ENCODE peak calls at places on chromosomes 13 and 19, in nine cellular contexts. One of them, this sample, is unnamed.

GRCh38 chr13:67574320-67575233 is 344.4 kb upstream of the PCDH9 start:
- DNase-seq in activated T-helper 1 cell treated with anti-CD3 and anti-CD28 coated beads, Interleukin-12 subunit alpha, Interleukin-12 subunit beta, Interleukin-2, Interleukin-4 antibody, amounts not matched to agents 30 ng/mL and 10 ng/mL and 1 ng/mL, durations not matched to agents 14 hours and 24 hours and 36 hours: no peak
- DNase-seq in lower lobe of right lung: no peak
- DNase-seq in MCF 10A: peak; percentile 98
- DNase-seq in activated B cell treated with CpG ODN at 0.5 μM for 24 hours: no peak
- DNase-seq in AG10803: peak; percentile 0
- DNase-seq in mammary epithelial cell: peak; percentile 77
- DNase-seq in nucleus accumbens: no peak
- DNase-seq in BJ: no peak
- DNase-seq in this sample: no peak

GRCh38 chr19:43784981-43785808 is 4.4 kb upstream of the KCNN4 start:
- DNase-seq in activated T-helper 1 cell treated with anti-CD3 and anti-CD28 coated beads, Interleukin-12 subunit alpha, Interleukin-12 subunit beta, Interleukin-2, Interleukin-4 antibody, amounts not matched to agents 30 ng/mL and 10 ng/mL and 1 ng/mL, durations not matched to agents 14 hours and 24 hours and 36 hours: peak; percentile 51
- DNase-seq in lower lobe of right lung: peak; percentile 71
- DNase-seq in MCF 10A: peak; percentile 89
- DNase-seq in activated B cell treated with CpG ODN at 0.5 μM for 24 hours: no peak
- DNase-seq in AG10803: peak; percentile 67
- DNase-seq in mammary epithelial cell: peak; percentile 67
- DNase-seq in nucleus accumbens: no peak
- DNase-seq in BJ: no peak
- DNase-seq in this sample: peak; percentile 50

GRCh38 chr13:83878691-83879410 is 3.4 kb downstream of the SLITRK1 start:
- DNase-seq in activated T-helper 1 cell treated with anti-CD3 and anti-CD28 coated beads, Interleukin-12 subunit alpha, Interleukin-12 subunit beta, Interleukin-2, Interleukin-4 antibody, amounts not matched to agents 30 ng/mL and 10 ng/mL and 1 ng/mL, durations not matched to agents 14 hours and 24 hours and 36 hours: no peak
- DNase-seq in lower lobe of right lung: no peak
- DNase-seq in MCF 10A: no peak
- DNase-seq in activated B cell treated with CpG ODN at 0.5 μM for 24 hours: no peak
- DNase-seq in AG10803: no peak
- DNase-seq in mammary epithelial cell: no peak
- DNase-seq in nucleus accumbens: no peak
- DNase-seq in BJ: no peak
- DNase-seq in this sample: no peak

GRCh38 chr13:50731400-50731799 is 112.1 kb downstream of the DLEU7 start:
- DNase-seq in activated T-helper 1 cell treated with anti-CD3 and anti-CD28 coated beads, Interleukin-12 subunit alpha, Interleukin-12 subunit beta, Interleukin-2, Interleukin-4 antibody, amounts not matched to agents 30 ng/mL and 10 ng/mL and 1 ng/mL, durations not matched to agents 14 hours and 24 hours and 36 hours: no peak
- DNase-seq in lower lobe of right lung: no peak
- DNase-seq in MCF 10A: peak; percentile 86
- DNase-seq in activated B cell treated with CpG ODN at 0.5 μM for 24 hours: no peak
- DNase-seq in AG10803: peak; percentile 93
- DNase-seq in mammary epithelial cell: peak; percentile 91
- DNase-seq in nucleus accumbens: no peak
- DNase-seq in BJ: no peak
- DNase-seq in this sample: peak; percentile 50

GRCh38 chr19:8089664-8090601 is 37.4 kb downstream of the CCL25 start:
- DNase-seq in activated T-helper 1 cell treated with anti-CD3 and anti-CD28 coated beads, Interleukin-12 subunit alpha, Interleukin-12 subunit beta, Interleukin-2, Interleukin-4 antibody, amounts not matched to agents 30 ng/mL and 10 ng/mL and 1 ng/mL, durations not matched to agents 14 hours and 24 hours and 36 hours: no peak
- DNase-seq in lower lobe of right lung: no peak
- DNase-seq in MCF 10A: no peak
- DNase-seq in activated B cell treated with CpG ODN at 0.5 μM for 24 hours: no peak
- DNase-seq in AG10803: no peak
- DNase-seq in mammary epithelial cell: no peak
- DNase-seq in nucleus accumbens: no peak
- DNase-seq in BJ: no peak
- DNase-seq in this sample: no peak

GRCh38 chr13:99351772-99352171 is 44.6 kb upstream of the GPR183 start:
- DNase-seq in activated T-helper 1 cell treated with anti-CD3 and anti-CD28 coated beads, Interleukin-12 subunit alpha, Interleukin-12 subunit beta, Interleukin-2, Interleukin-4 antibody, amounts not matched to agents 30 ng/mL and 10 ng/mL and 1 ng/mL, durations not matched to agents 14 hours and 24 hours and 36 hours: no peak
- DNase-seq in lower lobe of right lung: no peak
- DNase-seq in MCF 10A: no peak
- DNase-seq in activated B cell treated with CpG ODN at 0.5 μM for 24 hours: no peak
- DNase-seq in AG10803: no peak
- DNase-seq in mammary epithelial cell: no peak
- DNase-seq in nucleus accumbens: no peak
- DNase-seq in BJ: no peak
- DNase-seq in this sample: no peak

GRCh38 chr19:41589371-41589770 is 13.4 kb downstream of the CEACAM21 start:
- DNase-seq in activated T-helper 1 cell treated with anti-CD3 and anti-CD28 coated beads, Interleukin-12 subunit alpha, Interleukin-12 subunit beta, Interleukin-2, Interleukin-4 antibody, amounts not matched to agents 30 ng/mL and 10 ng/mL and 1 ng/mL, durations not matched to agents 14 hours and 24 hours and 36 hours: no peak
- DNase-seq in lower lobe of right lung: no peak
- DNase-seq in MCF 10A: no peak
- DNase-seq in activated B cell treated with CpG ODN at 0.5 μM for 24 hours: no peak
- DNase-seq in AG10803: no peak
- DNase-seq in mammary epithelial cell: no peak
- DNase-seq in nucleus accumbens: no peak
- DNase-seq in BJ: no peak
- DNase-seq in this sample: no peak

GRCh38 chr13:87798536-87798935 is 127.4 kb downstream of the SLITRK5 start:
- DNase-seq in activated T-helper 1 cell treated with anti-CD3 and anti-CD28 coated beads, Interleukin-12 subunit alpha, Interleukin-12 subunit beta, Interleukin-2, Interleukin-4 antibody, amounts not matched to agents 30 ng/mL and 10 ng/mL and 1 ng/mL, durations not matched to agents 14 hours and 24 hours and 36 hours: no peak
- DNase-seq in lower lobe of right lung: no peak
- DNase-seq in MCF 10A: no peak
- DNase-seq in activated B cell treated with CpG ODN at 0.5 μM for 24 hours: no peak
- DNase-seq in AG10803: no peak
- DNase-seq in mammary epithelial cell: no peak
- DNase-seq in nucleus accumbens: no peak
- DNase-seq in BJ: no peak
- DNase-seq in this sample: no peak

GRCh38 chr13:97119899-97120745 is 102.0 kb upstream of the MBNL2 start:
- DNase-seq in activated T-helper 1 cell treated with anti-CD3 and anti-CD28 coated beads, Interleukin-12 subunit alpha, Interleukin-12 subunit beta, Interleukin-2, Interleukin-4 antibody, amounts not matched to agents 30 ng/mL and 10 ng/mL and 1 ng/mL, durations not matched to agents 14 hours and 24 hours and 36 hours: no peak
- DNase-seq in lower lobe of right lung: no peak
- DNase-seq in MCF 10A: peak; percentile 48
- DNase-seq in activated B cell treated with CpG ODN at 0.5 μM for 24 hours: no peak
- DNase-seq in AG10803: peak; percentile 19
- DNase-seq in mammary epithelial cell: peak; percentile 77
- DNase-seq in nucleus accumbens: no peak
- DNase-seq in BJ: no peak
- DNase-seq in this sample: no peak

GRCh38 chr13:90800082-90800746 is 547.3 kb upstream of the MIR17HG start:
- DNase-seq in activated T-helper 1 cell treated with anti-CD3 and anti-CD28 coated beads, Interleukin-12 subunit alpha, Interleukin-12 subunit beta, Interleukin-2, Interleukin-4 antibody, amounts not matched to agents 30 ng/mL and 10 ng/mL and 1 ng/mL, durations not matched to agents 14 hours and 24 hours and 36 hours: no peak
- DNase-seq in lower lobe of right lung: peak; percentile 61
- DNase-seq in MCF 10A: no peak
- DNase-seq in activated B cell treated with CpG ODN at 0.5 μM for 24 hours: no peak
- DNase-seq in AG10803: no peak
- DNase-seq in mammary epithelial cell: no peak
- DNase-seq in nucleus accumbens: no peak
- DNase-seq in BJ: no peak
- DNase-seq in this sample: peak; percentile 68

GRCh38 chr19:41587101-41587837 is 11.3 kb downstream of the CEACAM21 start:
- DNase-seq in activated T-helper 1 cell treated with anti-CD3 and anti-CD28 coated beads, Interleukin-12 subunit alpha, Interleukin-12 subunit beta, Interleukin-2, Interleukin-4 antibody, amounts not matched to agents 30 ng/mL and 10 ng/mL and 1 ng/mL, durations not matched to agents 14 hours and 24 hours and 36 hours: no peak
- DNase-seq in lower lobe of right lung: no peak
- DNase-seq in MCF 10A: no peak
- DNase-seq in activated B cell treated with CpG ODN at 0.5 μM for 24 hours: no peak
- DNase-seq in AG10803: no peak
- DNase-seq in mammary epithelial cell: no peak
- DNase-seq in nucleus accumbens: no peak
- DNase-seq in BJ: no peak
- DNase-seq in this sample: no peak

GRCh38 chr13:112859817-112860190 is 109.2 kb upstream of the MCF2L start:
- DNase-seq in activated T-helper 1 cell treated with anti-CD3 and anti-CD28 coated beads, Interleukin-12 subunit alpha, Interleukin-12 subunit beta, Interleukin-2, Interleukin-4 antibody, amounts not matched to agents 30 ng/mL and 10 ng/mL and 1 ng/mL, durations not matched to agents 14 hours and 24 hours and 36 hours: no peak
- DNase-seq in lower lobe of right lung: no peak
- DNase-seq in MCF 10A: peak; percentile 18
- DNase-seq in activated B cell treated with CpG ODN at 0.5 μM for 24 hours: no peak
- DNase-seq in AG10803: peak; percentile 6
- DNase-seq in mammary epithelial cell: no peak
- DNase-seq in nucleus accumbens: no peak
- DNase-seq in BJ: no peak
- DNase-seq in this sample: peak; percentile 63

GRCh38 chr13:43786766-43787517 is at the start of gene ENOX1:
- DNase-seq in activated T-helper 1 cell treated with anti-CD3 and anti-CD28 coated beads, Interleukin-12 subunit alpha, Interleukin-12 subunit beta, Interleukin-2, Interleukin-4 antibody, amounts not matched to agents 30 ng/mL and 10 ng/mL and 1 ng/mL, durations not matched to agents 14 hours and 24 hours and 36 hours: no peak
- DNase-seq in lower lobe of right lung: peak; percentile 46
- DNase-seq in MCF 10A: peak; percentile 60
- DNase-seq in activated B cell treated with CpG ODN at 0.5 μM for 24 hours: peak; percentile 19
- DNase-seq in AG10803: peak; percentile 71
- DNase-seq in mammary epithelial cell: peak; percentile 64
- DNase-seq in nucleus accumbens: peak; percentile 80
- DNase-seq in BJ: no peak
- DNase-seq in this sample: peak; percentile 87

GRCh38 chr19:5627395-5627904 is 4.6 kb downstream of the SAFB start:
- DNase-seq in activated T-helper 1 cell treated with anti-CD3 and anti-CD28 coated beads, Interleukin-12 subunit alpha, Interleukin-12 subunit beta, Interleukin-2, Interleukin-4 antibody, amounts not matched to agents 30 ng/mL and 10 ng/mL and 1 ng/mL, durations not matched to agents 14 hours and 24 hours and 36 hours: no peak
- DNase-seq in lower lobe of right lung: peak; percentile 86
- DNase-seq in MCF 10A: no peak
- DNase-seq in activated B cell treated with CpG ODN at 0.5 μM for 24 hours: peak; percentile 31
- DNase-seq in AG10803: peak; percentile 43
- DNase-seq in mammary epithelial cell: no peak
- DNase-seq in nucleus accumbens: no peak
- DNase-seq in BJ: no peak
- DNase-seq in this sample: peak; percentile 76

GRCh38 chr19:46887240-46887782 is 26.5 kb downstream of the ARHGAP35 start:
- DNase-seq in activated T-helper 1 cell treated with anti-CD3 and anti-CD28 coated beads, Interleukin-12 subunit alpha, Interleukin-12 subunit beta, Interleukin-2, Interleukin-4 antibody, amounts not matched to agents 30 ng/mL and 10 ng/mL and 1 ng/mL, durations not matched to agents 14 hours and 24 hours and 36 hours: no peak
- DNase-seq in lower lobe of right lung: no peak
- DNase-seq in MCF 10A: no peak
- DNase-seq in activated B cell treated with CpG ODN at 0.5 μM for 24 hours: no peak
- DNase-seq in AG10803: no peak
- DNase-seq in mammary epithelial cell: no peak
- DNase-seq in nucleus accumbens: no peak
- DNase-seq in BJ: no peak
- DNase-seq in this sample: no peak

GRCh38 chr13:93304134-93304533 is 77.5 kb downstream of the GPC6 start:
- DNase-seq in activated T-helper 1 cell treated with anti-CD3 and anti-CD28 coated beads, Interleukin-12 subunit alpha, Interleukin-12 subunit beta, Interleukin-2, Interleukin-4 antibody, amounts not matched to agents 30 ng/mL and 10 ng/mL and 1 ng/mL, durations not matched to agents 14 hours and 24 hours and 36 hours: no peak
- DNase-seq in lower lobe of right lung: no peak
- DNase-seq in MCF 10A: no peak
- DNase-seq in activated B cell treated with CpG ODN at 0.5 μM for 24 hours: no peak
- DNase-seq in AG10803: no peak
- DNase-seq in mammary epithelial cell: no peak
- DNase-seq in nucleus accumbens: no peak
- DNase-seq in BJ: no peak
- DNase-seq in this sample: no peak

GRCh38 chr13:80037505-80037888 is 303.4 kb downstream of the SPRY2 start:
- DNase-seq in activated T-helper 1 cell treated with anti-CD3 and anti-CD28 coated beads, Interleukin-12 subunit alpha, Interleukin-12 subunit beta, Interleukin-2, Interleukin-4 antibody, amounts not matched to agents 30 ng/mL and 10 ng/mL and 1 ng/mL, durations not matched to agents 14 hours and 24 hours and 36 hours: no peak
- DNase-seq in lower lobe of right lung: no peak
- DNase-seq in MCF 10A: peak; percentile 78
- DNase-seq in activated B cell treated with CpG ODN at 0.5 μM for 24 hours: no peak
- DNase-seq in AG10803: peak; percentile 86
- DNase-seq in mammary epithelial cell: peak; percentile 93
- DNase-seq in nucleus accumbens: peak; percentile 7
- DNase-seq in BJ: peak; percentile 62
- DNase-seq in this sample: no peak

GRCh38 chr19:23817519-23817918 is 58.8 kb upstream of the ZNF681 start:
- DNase-seq in activated T-helper 1 cell treated with anti-CD3 and anti-CD28 coated beads, Interleukin-12 subunit alpha, Interleukin-12 subunit beta, Interleukin-2, Interleukin-4 antibody, amounts not matched to agents 30 ng/mL and 10 ng/mL and 1 ng/mL, durations not matched to agents 14 hours and 24 hours and 36 hours: no peak
- DNase-seq in lower lobe of right lung: no peak
- DNase-seq in MCF 10A: peak; percentile 23
- DNase-seq in activated B cell treated with CpG ODN at 0.5 μM for 24 hours: no peak
- DNase-seq in AG10803: no peak
- DNase-seq in mammary epithelial cell: peak; percentile 14
- DNase-seq in nucleus accumbens: no peak
- DNase-seq in BJ: no peak
- DNase-seq in this sample: peak; percentile 37

GRCh38 chr19:56637976-56638555 is 4.9 kb upstream of the SMIM17 start:
- DNase-seq in activated T-helper 1 cell treated with anti-CD3 and anti-CD28 coated beads, Interleukin-12 subunit alpha, Interleukin-12 subunit beta, Interleukin-2, Interleukin-4 antibody, amounts not matched to agents 30 ng/mL and 10 ng/mL and 1 ng/mL, durations not matched to agents 14 hours and 24 hours and 36 hours: no peak
- DNase-seq in lower lobe of right lung: no peak
- DNase-seq in MCF 10A: peak; percentile 55
- DNase-seq in activated B cell treated with CpG ODN at 0.5 μM for 24 hours: no peak
- DNase-seq in AG10803: peak; percentile 26
- DNase-seq in mammary epithelial cell: peak; percentile 65
- DNase-seq in nucleus accumbens: no peak
- DNase-seq in BJ: no peak
- DNase-seq in this sample: peak; percentile 89